ENCODE peak calls at places on chromosomes 3 and 15, in ten cellular contexts. T, S, U, Y, A, B, I, N, D and M are unnamed samples.
A peak's percentile ranks its signal among the peaks of the same experiment; 100 is the strongest.

GRCh38 chr3:134374791-134375541 is 719 bp upstream of the AMOTL2 start:
- DNase-seq in T (no peak), S (no peak), U (peak; percentile 80), Y (no peak), A (no peak), B (peak; percentile 87), I (no peak), N (no peak), D (no peak), M (no peak)

GRCh38 chr3:5053021-5053831 is 68.9 kb upstream of the ARL8B start:
- DNase-seq in T (no peak), S (no peak), U (no peak), Y (no peak), A (peak; percentile 77), B (no peak), I (no peak), N (no peak), D (no peak), M (no peak)

GRCh38 chr15:40737048-40737447 is 18.0 kb downstream of the RMDN3 start:
- DNase-seq in T (no peak), S (no peak), U (no peak), Y (no peak), A (no peak), B (no peak), I (no peak), N (no peak), D (no peak), M (no peak)

GRCh38 chr3:50806806-50807205 is 132.1 kb downstream of the DOCK3 start:
- DNase-seq in T (no peak), S (no peak), U (peak; percentile 32), Y (no peak), A (peak; percentile 53), B (peak; percentile 57), I (no peak), N (no peak), D (no peak), M (no peak)

GRCh38 chr3:14466179-14466903 is 63.9 kb downstream of the SLC6A6 start:
- DNase-seq in T (no peak), S (no peak), U (no peak), Y (no peak), A (no peak), B (no peak), I (no peak), N (no peak), D (no peak), M (no peak)

GRCh38 chr3:25576836-25577454 is 87.8 kb downstream of the TOP2B start:
- DNase-seq in T (no peak), S (no peak), U (no peak), Y (no peak), A (no peak), B (no peak), I (no peak), N (no peak), D (no peak), M (no peak)

GRCh38 chr3:53833650-53834049 is 12.6 kb downstream of the CHDH start:
- DNase-seq in T (no peak), S (no peak), U (no peak), Y (no peak), A (no peak), B (no peak), I (no peak), N (no peak), D (no peak), M (no peak)

GRCh38 chr15:53522878-53523455 is 236.5 kb downstream of the WDR72 start:
- DNase-seq in T (no peak), S (no peak), U (no peak), Y (peak; percentile 53), A (peak; percentile 13), B (no peak), I (no peak), N (no peak), D (no peak), M (no peak)

GRCh38 chr3:65810277-65810676 is 228.4 kb downstream of the MAGI1 start:
- DNase-seq in T (no peak), S (no peak), U (no peak), Y (no peak), A (no peak), B (no peak), I (no peak), N (no peak), D (no peak), M (no peak)

GRCh38 chr3:45993421-45994027 is 2.1 kb downstream of the FYCO1 start:
- DNase-seq in T (no peak), S (no peak), U (no peak), Y (no peak), A (no peak), B (no peak), I (no peak), N (no peak), D (no peak), M (no peak)

GRCh38 chr15:39588531-39589192 is 7.8 kb downstream of the THBS1 start:
- DNase-seq in T (no peak), S (no peak), U (no peak), Y (no peak), A (peak; percentile 47), B (no peak), I (no peak), N (no peak), D (no peak), M (no peak)

GRCh38 chr15:89002281-89002761 is 85.9 kb upstream of the ABHD2 start:
- DNase-seq in T (no peak), S (no peak), U (no peak), Y (no peak), A (no peak), B (peak; percentile 76), I (no peak), N (no peak), D (no peak), M (no peak)

GRCh38 chr3:34053631-34054030 is 255.2 kb downstream of the PDCD6IP start:
- DNase-seq in T (no peak), S (no peak), U (no peak), Y (no peak), A (no peak), B (no peak), I (no peak), N (no peak), D (no peak), M (no peak)

GRCh38 chr3:62718011-62718410 is 157.2 kb downstream of the CADPS start:
- DNase-seq in T (no peak), S (no peak), U (no peak), Y (no peak), A (no peak), B (peak; percentile 7), I (no peak), N (no peak), D (no peak), M (no peak)

GRCh38 chr3:140219161-140219745 is 284.3 kb downstream of the CLSTN2 start:
- DNase-seq in T (no peak), S (no peak), U (no peak), Y (no peak), A (no peak), B (no peak), I (no peak), N (no peak), D (no peak), M (no peak)

GRCh38 chr3:14451844-14452533 is 49.6 kb downstream of the SLC6A6 start:
- DNase-seq in T (no peak), S (no peak), U (no peak), Y (no peak), A (peak; percentile 70), B (peak; percentile 95), I (no peak), N (no peak), D (no peak), M (no peak)

GRCh38 chr15:83571820-83572707 is 81.9 kb upstream of the ADAMTSL3 start:
- DNase-seq in T (no peak), S (no peak), U (peak; percentile 14), Y (peak; percentile 0), A (peak; percentile 42), B (peak; percentile 12), I (peak; percentile 17), N (no peak), D (no peak), M (peak; percentile 81)

GRCh38 chr3:140545756-140546155 is 132.1 kb upstream of the TRIM42 start:
- DNase-seq in T (no peak), S (no peak), U (no peak), Y (no peak), A (peak; percentile 55), B (no peak), I (no peak), N (no peak), D (no peak), M (no peak)

GRCh38 chr3:8848696-8849131 is 79.3 kb upstream of the OXTR start:
- DNase-seq in T (no peak), S (no peak), U (no peak), Y (no peak), A (peak; percentile 47), B (peak; percentile 77), I (no peak), N (no peak), D (no peak), M (no peak)

GRCh38 chr3:111735912-111736311 is 123.2 kb upstream of the PHLDB2 start:
- DNase-seq in T (no peak), S (no peak), U (no peak), Y (no peak), A (no peak), B (no peak), I (no peak), N (no peak), D (no peak), M (no peak)

GRCh38 chr3:105022813-105023212 is 343.9 kb upstream of the ALCAM start:
- DNase-seq in T (no peak), S (no peak), U (no peak), Y (no peak), A (no peak), B (no peak), I (no peak), N (no peak), D (no peak), M (no peak)

GRCh38 chr3:34571714-34572113 is 773.3 kb downstream of the PDCD6IP start:
- DNase-seq in T (no peak), S (no peak), U (no peak), Y (no peak), A (no peak), B (no peak), I (no peak), N (no peak), D (no peak), M (no peak)

GRCh38 chr3:73665317-73665716 is 40.6 kb upstream of the PDZRN3 start:
- DNase-seq in T (no peak), S (no peak), U (no peak), Y (no peak), A (no peak), B (no peak), I (peak; percentile 82), N (no peak), D (no peak), M (no peak)

GRCh38 chr15:39242345-39242744 is 338.5 kb upstream of the THBS1 start:
- DNase-seq in T (no peak), S (no peak), U (no peak), Y (no peak), A (peak; percentile 95), B (peak; percentile 67), I (no peak), N (no peak), D (no peak), M (no peak)

GRCh38 chr3:47380601-47381316 is at the start of gene PTPN23:
- DNase-seq in T (peak; percentile 91), S (peak; percentile 98), U (peak; percentile 98), Y (peak; percentile 95), A (peak; percentile 100), B (peak; percentile 99), I (peak; percentile 97), N (peak; percentile 99), D (peak; percentile 97), M (peak; percentile 99)